ENCODE peak calls at places on chromosome 2, in four cellular contexts. N is NCI-H524, E is fibroblast of the aortic adventitia, T is AG20443. A is an unnamed sample.

GRCh38 chr2:17719562-17720371 is 33.8 kb downstream of the SMC6 start:
- DNase-seq in N (no peak), E (peak; percentile 46), T (peak; percentile 29), A (peak; percentile 22)

GRCh38 chr2:192228685-192229084 is 34.0 kb upstream of the TMEFF2 start:
- DNase-seq in N (no peak), E (no peak), T (no peak), A (no peak)

GRCh38 chr2:75592028-75592427 is 31.3 kb upstream of the EVA1A start:
- DNase-seq in N (no peak), E (peak; percentile 42), T (peak; percentile 43), A (peak; percentile 83)

GRCh38 chr2:120736202-120736954 is 710 bp downstream of the GLI2 start:
- DNase-seq in N (no peak), E (no peak), T (peak; percentile 61), A (no peak)

GRCh38 chr2:215540646-215541045 is 104.8 kb upstream of the FN1 start:
- DNase-seq in N (no peak), E (peak; percentile 98), T (peak; percentile 67), A (peak; percentile 91)

GRCh38 chr2:160142472-160142871 is 57.6 kb downstream of the ITGB6 start:
- DNase-seq in N (no peak), E (no peak), T (no peak), A (no peak)

GRCh38 chr2:151097930-151098329 is 163.7 kb downstream of the RBM43 start:
- DNase-seq in N (no peak), E (no peak), T (no peak), A (no peak)

GRCh38 chr2:206443735-206444527 is 599 bp downstream of the ADAM23 start:
- DNase-seq in N (no peak), E (peak; percentile 35), T (peak; percentile 79), A (peak; percentile 28)

A was measured in AG10803.